ENCODE peak calls at places on chromosomes 3 and 15, in eight cellular contexts. One of them, this sample, is unnamed.

GRCh38 chr3:17494117-17494809 is 248.2 kb downstream of the TBC1D5 start:
- DNase-seq in HFFc6: no peak
- DNase-seq in GM04504: no peak
- DNase-seq in activated effector memory CD4-positive, alpha-beta T cell treated with anti-CD3 and anti-CD28 coated beads, Interleukin-2, amount 50 U/mL, for 16 hours: no peak
- DNase-seq in body of pancreas: no peak
- DNase-seq in AG09309: no peak
- DNase-seq in progenitor cell of endocrine pancreas: no peak
- DNase-seq in substantia nigra: no peak
- DNase-seq in this sample: no peak

GRCh38 chr15:69756440-69756839 is 303.8 kb downstream of the RPLP1 start:
- DNase-seq in HFFc6: no peak
- DNase-seq in GM04504: no peak
- DNase-seq in activated effector memory CD4-positive, alpha-beta T cell treated with anti-CD3 and anti-CD28 coated beads, Interleukin-2, amount 50 U/mL, for 16 hours: no peak
- DNase-seq in body of pancreas: no peak
- DNase-seq in AG09309: no peak
- DNase-seq in progenitor cell of endocrine pancreas: no peak
- DNase-seq in substantia nigra: no peak
- DNase-seq in this sample: no peak

GRCh38 chr3:46890132-46890531 is 12.6 kb downstream of the PTH1R start:
- DNase-seq in HFFc6: no peak
- DNase-seq in GM04504: no peak
- DNase-seq in activated effector memory CD4-positive, alpha-beta T cell treated with anti-CD3 and anti-CD28 coated beads, Interleukin-2, amount 50 U/mL, for 16 hours: no peak
- DNase-seq in body of pancreas: no peak
- DNase-seq in AG09309: no peak
- DNase-seq in progenitor cell of endocrine pancreas: no peak
- DNase-seq in substantia nigra: no peak
- DNase-seq in this sample: no peak

GRCh38 chr15:100781061-100781960 is 98.3 kb upstream of the ALDH1A3 start:
- DNase-seq in HFFc6: no peak
- DNase-seq in GM04504: no peak
- DNase-seq in activated effector memory CD4-positive, alpha-beta T cell treated with anti-CD3 and anti-CD28 coated beads, Interleukin-2, amount 50 U/mL, for 16 hours: peak; percentile 38
- DNase-seq in body of pancreas: no peak
- DNase-seq in AG09309: no peak
- DNase-seq in progenitor cell of endocrine pancreas: peak; percentile 5
- DNase-seq in substantia nigra: no peak
- DNase-seq in this sample: no peak

GRCh38 chr3:149342413-149343340 is 9.2 kb upstream of the TM4SF18 start:
- DNase-seq in HFFc6: peak; percentile 87
- DNase-seq in GM04504: peak; percentile 62
- DNase-seq in activated effector memory CD4-positive, alpha-beta T cell treated with anti-CD3 and anti-CD28 coated beads, Interleukin-2, amount 50 U/mL, for 16 hours: no peak
- DNase-seq in body of pancreas: no peak
- DNase-seq in AG09309: peak; percentile 80
- DNase-seq in progenitor cell of endocrine pancreas: no peak
- DNase-seq in substantia nigra: no peak
- DNase-seq in this sample: no peak

GRCh38 chr3:113439576-113439975 is 1.7 kb downstream of the CFAP44 start:
- DNase-seq in HFFc6: no peak
- DNase-seq in GM04504: no peak
- DNase-seq in activated effector memory CD4-positive, alpha-beta T cell treated with anti-CD3 and anti-CD28 coated beads, Interleukin-2, amount 50 U/mL, for 16 hours: no peak
- DNase-seq in body of pancreas: no peak
- DNase-seq in AG09309: no peak
- DNase-seq in progenitor cell of endocrine pancreas: no peak
- DNase-seq in substantia nigra: no peak
- DNase-seq in this sample: no peak

GRCh38 chr3:61877359-61877770 is 316.0 kb downstream of the PTPRG start:
- DNase-seq in HFFc6: no peak
- DNase-seq in GM04504: no peak
- DNase-seq in activated effector memory CD4-positive, alpha-beta T cell treated with anti-CD3 and anti-CD28 coated beads, Interleukin-2, amount 50 U/mL, for 16 hours: no peak
- DNase-seq in body of pancreas: no peak
- DNase-seq in AG09309: peak; percentile 23
- DNase-seq in progenitor cell of endocrine pancreas: no peak
- DNase-seq in substantia nigra: no peak
- DNase-seq in this sample: no peak

GRCh38 chr3:168051579-168052183 is 44.0 kb downstream of the GOLIM4 start:
- DNase-seq in HFFc6: peak; percentile 52
- DNase-seq in GM04504: no peak
- DNase-seq in activated effector memory CD4-positive, alpha-beta T cell treated with anti-CD3 and anti-CD28 coated beads, Interleukin-2, amount 50 U/mL, for 16 hours: no peak
- DNase-seq in body of pancreas: no peak
- DNase-seq in AG09309: peak; percentile 37
- DNase-seq in progenitor cell of endocrine pancreas: no peak
- DNase-seq in substantia nigra: no peak
- DNase-seq in this sample: no peak

GRCh38 chr3:29385056-29385455 is 104.2 kb downstream of the RBMS3 start:
- DNase-seq in HFFc6: peak; percentile 31
- DNase-seq in GM04504: peak; percentile 32
- DNase-seq in activated effector memory CD4-positive, alpha-beta T cell treated with anti-CD3 and anti-CD28 coated beads, Interleukin-2, amount 50 U/mL, for 16 hours: no peak
- DNase-seq in body of pancreas: no peak
- DNase-seq in AG09309: peak; percentile 52
- DNase-seq in progenitor cell of endocrine pancreas: no peak
- DNase-seq in substantia nigra: no peak
- DNase-seq in this sample: no peak

GRCh38 chr15:70856884-70857546 is 3.1 kb upstream of the LARP6 start:
- DNase-seq in HFFc6: peak; percentile 97
- DNase-seq in GM04504: peak; percentile 99
- DNase-seq in activated effector memory CD4-positive, alpha-beta T cell treated with anti-CD3 and anti-CD28 coated beads, Interleukin-2, amount 50 U/mL, for 16 hours: no peak
- DNase-seq in body of pancreas: peak; percentile 61
- DNase-seq in AG09309: peak; percentile 99
- DNase-seq in progenitor cell of endocrine pancreas: no peak
- DNase-seq in substantia nigra: no peak
- DNase-seq in this sample: no peak

GRCh38 chr15:81940467-81941451 is 105.1 kb downstream of the MEX3B start:
- DNase-seq in HFFc6: peak; percentile 79
- DNase-seq in GM04504: peak; percentile 51
- DNase-seq in activated effector memory CD4-positive, alpha-beta T cell treated with anti-CD3 and anti-CD28 coated beads, Interleukin-2, amount 50 U/mL, for 16 hours: no peak
- DNase-seq in body of pancreas: no peak
- DNase-seq in AG09309: peak; percentile 25
- DNase-seq in progenitor cell of endocrine pancreas: no peak
- DNase-seq in substantia nigra: no peak
- DNase-seq in this sample: no peak

GRCh38 chr15:70062321-70062956 is 35.3 kb downstream of the TLE3 start:
- DNase-seq in HFFc6: peak; percentile 92
- DNase-seq in GM04504: peak; percentile 96
- DNase-seq in activated effector memory CD4-positive, alpha-beta T cell treated with anti-CD3 and anti-CD28 coated beads, Interleukin-2, amount 50 U/mL, for 16 hours: peak; percentile 53
- DNase-seq in body of pancreas: peak; percentile 76
- DNase-seq in AG09309: peak; percentile 76
- DNase-seq in progenitor cell of endocrine pancreas: no peak
- DNase-seq in substantia nigra: peak; percentile 81
- DNase-seq in this sample: no peak

GRCh38 chr15:91104111-91104510 is 4.1 kb downstream of the SV2B start:
- DNase-seq in HFFc6: no peak
- DNase-seq in GM04504: no peak
- DNase-seq in activated effector memory CD4-positive, alpha-beta T cell treated with anti-CD3 and anti-CD28 coated beads, Interleukin-2, amount 50 U/mL, for 16 hours: no peak
- DNase-seq in body of pancreas: no peak
- DNase-seq in AG09309: no peak
- DNase-seq in progenitor cell of endocrine pancreas: no peak
- DNase-seq in substantia nigra: peak; percentile 61
- DNase-seq in this sample: no peak

GRCh38 chr15:26260517-26261133 is 397.5 kb upstream of the ATP10A start:
- DNase-seq in HFFc6: no peak
- DNase-seq in GM04504: peak; percentile 6
- DNase-seq in activated effector memory CD4-positive, alpha-beta T cell treated with anti-CD3 and anti-CD28 coated beads, Interleukin-2, amount 50 U/mL, for 16 hours: no peak
- DNase-seq in body of pancreas: peak; percentile 10
- DNase-seq in AG09309: no peak
- DNase-seq in progenitor cell of endocrine pancreas: no peak
- DNase-seq in substantia nigra: no peak
- DNase-seq in this sample: peak; percentile 36

GRCh38 chr3:45659661-45660566 is 29.3 kb upstream of the SACM1L start:
- DNase-seq in HFFc6: peak; percentile 74
- DNase-seq in GM04504: no peak
- DNase-seq in activated effector memory CD4-positive, alpha-beta T cell treated with anti-CD3 and anti-CD28 coated beads, Interleukin-2, amount 50 U/mL, for 16 hours: peak; percentile 79
- DNase-seq in body of pancreas: peak; percentile 72
- DNase-seq in AG09309: no peak
- DNase-seq in progenitor cell of endocrine pancreas: peak; percentile 22
- DNase-seq in substantia nigra: peak; percentile 48
- DNase-seq in this sample: peak; percentile 79

GRCh38 chr3:59185586-59186381 is 136.0 kb upstream of the CFAP20DC start:
- DNase-seq in HFFc6: no peak
- DNase-seq in GM04504: no peak
- DNase-seq in activated effector memory CD4-positive, alpha-beta T cell treated with anti-CD3 and anti-CD28 coated beads, Interleukin-2, amount 50 U/mL, for 16 hours: no peak
- DNase-seq in body of pancreas: no peak
- DNase-seq in AG09309: no peak
- DNase-seq in progenitor cell of endocrine pancreas: no peak
- DNase-seq in substantia nigra: no peak
- DNase-seq in this sample: no peak

GRCh38 chr3:22012471-22012870 is 261.5 kb upstream of the ZNF385D start:
- DNase-seq in HFFc6: no peak
- DNase-seq in GM04504: peak; percentile 9
- DNase-seq in activated effector memory CD4-positive, alpha-beta T cell treated with anti-CD3 and anti-CD28 coated beads, Interleukin-2, amount 50 U/mL, for 16 hours: no peak
- DNase-seq in body of pancreas: no peak
- DNase-seq in AG09309: no peak
- DNase-seq in progenitor cell of endocrine pancreas: no peak
- DNase-seq in substantia nigra: no peak
- DNase-seq in this sample: no peak

GRCh38 chr3:157494581-157495281 is 8.5 kb downstream of the VEPH1 start:
- DNase-seq in HFFc6: no peak
- DNase-seq in GM04504: no peak
- DNase-seq in activated effector memory CD4-positive, alpha-beta T cell treated with anti-CD3 and anti-CD28 coated beads, Interleukin-2, amount 50 U/mL, for 16 hours: no peak
- DNase-seq in body of pancreas: no peak
- DNase-seq in AG09309: no peak
- DNase-seq in progenitor cell of endocrine pancreas: no peak
- DNase-seq in substantia nigra: no peak
- DNase-seq in this sample: no peak

GRCh38 chr3:100333970-100334339 is 602 bp upstream of the NIT2 start:
- DNase-seq in HFFc6: no peak
- DNase-seq in GM04504: no peak
- DNase-seq in activated effector memory CD4-positive, alpha-beta T cell treated with anti-CD3 and anti-CD28 coated beads, Interleukin-2, amount 50 U/mL, for 16 hours: no peak
- DNase-seq in body of pancreas: no peak
- DNase-seq in AG09309: no peak
- DNase-seq in progenitor cell of endocrine pancreas: no peak
- DNase-seq in substantia nigra: no peak
- DNase-seq in this sample: no peak

GRCh38 chr15:40330368-40330836 is 6.9 kb downstream of the INAFM2 start:
- DNase-seq in HFFc6: no peak
- DNase-seq in GM04504: peak; percentile 48
- DNase-seq in activated effector memory CD4-positive, alpha-beta T cell treated with anti-CD3 and anti-CD28 coated beads, Interleukin-2, amount 50 U/mL, for 16 hours: no peak
- DNase-seq in body of pancreas: peak; percentile 66
- DNase-seq in AG09309: no peak
- DNase-seq in progenitor cell of endocrine pancreas: no peak
- DNase-seq in substantia nigra: peak; percentile 26
- DNase-seq in this sample: no peak

GRCh38 chr3:169573129-169573528 is 90.4 kb downstream of the MECOM start:
- DNase-seq in HFFc6: no peak
- DNase-seq in GM04504: no peak
- DNase-seq in activated effector memory CD4-positive, alpha-beta T cell treated with anti-CD3 and anti-CD28 coated beads, Interleukin-2, amount 50 U/mL, for 16 hours: no peak
- DNase-seq in body of pancreas: no peak
- DNase-seq in AG09309: no peak
- DNase-seq in progenitor cell of endocrine pancreas: no peak
- DNase-seq in substantia nigra: no peak
- DNase-seq in this sample: no peak

GRCh38 chr3:134642445-134643149 is 8.2 kb downstream of the KY start:
- DNase-seq in HFFc6: no peak
- DNase-seq in GM04504: no peak
- DNase-seq in activated effector memory CD4-positive, alpha-beta T cell treated with anti-CD3 and anti-CD28 coated beads, Interleukin-2, amount 50 U/mL, for 16 hours: no peak
- DNase-seq in body of pancreas: no peak
- DNase-seq in AG09309: no peak
- DNase-seq in progenitor cell of endocrine pancreas: peak; percentile 0
- DNase-seq in substantia nigra: no peak
- DNase-seq in this sample: no peak

GRCh38 chr3:45644063-45644462 is 45.1 kb upstream of the SACM1L start:
- DNase-seq in HFFc6: peak; percentile 83
- DNase-seq in GM04504: no peak
- DNase-seq in activated effector memory CD4-positive, alpha-beta T cell treated with anti-CD3 and anti-CD28 coated beads, Interleukin-2, amount 50 U/mL, for 16 hours: no peak
- DNase-seq in body of pancreas: no peak
- DNase-seq in AG09309: no peak
- DNase-seq in progenitor cell of endocrine pancreas: no peak
- DNase-seq in substantia nigra: no peak
- DNase-seq in this sample: no peak

GRCh38 chr3:58630081-58630709 is 36.4 kb downstream of the FAM3D start:
- DNase-seq in HFFc6: peak; percentile 39
- DNase-seq in GM04504: peak; percentile 30
- DNase-seq in activated effector memory CD4-positive, alpha-beta T cell treated with anti-CD3 and anti-CD28 coated beads, Interleukin-2, amount 50 U/mL, for 16 hours: peak; percentile 81
- DNase-seq in body of pancreas: peak; percentile 72
- DNase-seq in AG09309: peak; percentile 20
- DNase-seq in progenitor cell of endocrine pancreas: peak; percentile 68
- DNase-seq in substantia nigra: peak; percentile 53
- DNase-seq in this sample: peak; percentile 47

GRCh38 chr3:141815667-141816066 is 52.5 kb downstream of the GRK7 start:
- DNase-seq in HFFc6: no peak
- DNase-seq in GM04504: no peak
- DNase-seq in activated effector memory CD4-positive, alpha-beta T cell treated with anti-CD3 and anti-CD28 coated beads, Interleukin-2, amount 50 U/mL, for 16 hours: no peak
- DNase-seq in body of pancreas: no peak
- DNase-seq in AG09309: no peak
- DNase-seq in progenitor cell of endocrine pancreas: no peak
- DNase-seq in substantia nigra: no peak
- DNase-seq in this sample: no peak

GRCh38 chr3:156148345-156148945 is 28.1 kb downstream of the KCNAB1 start:
- DNase-seq in HFFc6: no peak
- DNase-seq in GM04504: no peak
- DNase-seq in activated effector memory CD4-positive, alpha-beta T cell treated with anti-CD3 and anti-CD28 coated beads, Interleukin-2, amount 50 U/mL, for 16 hours: no peak
- DNase-seq in body of pancreas: no peak
- DNase-seq in AG09309: no peak
- DNase-seq in progenitor cell of endocrine pancreas: no peak
- DNase-seq in substantia nigra: no peak
- DNase-seq in this sample: no peak

GRCh38 chr15:29612096-29612495 is 210.2 kb downstream of the TJP1 start:
- DNase-seq in HFFc6: peak; percentile 89
- DNase-seq in GM04504: peak; percentile 40
- DNase-seq in activated effector memory CD4-positive, alpha-beta T cell treated with anti-CD3 and anti-CD28 coated beads, Interleukin-2, amount 50 U/mL, for 16 hours: no peak
- DNase-seq in body of pancreas: no peak
- DNase-seq in AG09309: peak; percentile 61
- DNase-seq in progenitor cell of endocrine pancreas: no peak
- DNase-seq in substantia nigra: no peak
- DNase-seq in this sample: no peak

GRCh38 chr15:37824717-37825382 is 109.6 kb upstream of the TMCO5A start:
- DNase-seq in HFFc6: peak; percentile 96
- DNase-seq in GM04504: peak; percentile 78
- DNase-seq in activated effector memory CD4-positive, alpha-beta T cell treated with anti-CD3 and anti-CD28 coated beads, Interleukin-2, amount 50 U/mL, for 16 hours: no peak
- DNase-seq in body of pancreas: no peak
- DNase-seq in AG09309: peak; percentile 80
- DNase-seq in progenitor cell of endocrine pancreas: no peak
- DNase-seq in substantia nigra: no peak
- DNase-seq in this sample: no peak

GRCh38 chr3:12345141-12345561 is 56.3 kb downstream of the PPARG start:
- DNase-seq in HFFc6: peak; percentile 70
- DNase-seq in GM04504: peak; percentile 20
- DNase-seq in activated effector memory CD4-positive, alpha-beta T cell treated with anti-CD3 and anti-CD28 coated beads, Interleukin-2, amount 50 U/mL, for 16 hours: no peak
- DNase-seq in body of pancreas: no peak
- DNase-seq in AG09309: no peak
- DNase-seq in progenitor cell of endocrine pancreas: no peak
- DNase-seq in substantia nigra: no peak
- DNase-seq in this sample: no peak

GRCh38 chr3:9957214-9957613 is 5.0 kb upstream of the PRRT3 start:
- DNase-seq in HFFc6: no peak
- DNase-seq in GM04504: no peak
- DNase-seq in activated effector memory CD4-positive, alpha-beta T cell treated with anti-CD3 and anti-CD28 coated beads, Interleukin-2, amount 50 U/mL, for 16 hours: no peak
- DNase-seq in body of pancreas: no peak
- DNase-seq in AG09309: no peak
- DNase-seq in progenitor cell of endocrine pancreas: no peak
- DNase-seq in substantia nigra: no peak
- DNase-seq in this sample: no peak

GRCh38 chr3:128433630-128434185 is 33.0 kb downstream of the DNAJB8 start:
- DNase-seq in HFFc6: no peak
- DNase-seq in GM04504: no peak
- DNase-seq in activated effector memory CD4-positive, alpha-beta T cell treated with anti-CD3 and anti-CD28 coated beads, Interleukin-2, amount 50 U/mL, for 16 hours: no peak
- DNase-seq in body of pancreas: no peak
- DNase-seq in AG09309: no peak
- DNase-seq in progenitor cell of endocrine pancreas: no peak
- DNase-seq in substantia nigra: no peak
- DNase-seq in this sample: no peak

GRCh38 chr15:81276967-81277366 is 47.0 kb downstream of the STARD5 start:
- DNase-seq in HFFc6: no peak
- DNase-seq in GM04504: no peak
- DNase-seq in activated effector memory CD4-positive, alpha-beta T cell treated with anti-CD3 and anti-CD28 coated beads, Interleukin-2, amount 50 U/mL, for 16 hours: no peak
- DNase-seq in body of pancreas: no peak
- DNase-seq in AG09309: no peak
- DNase-seq in progenitor cell of endocrine pancreas: no peak
- DNase-seq in substantia nigra: no peak
- DNase-seq in this sample: no peak

GRCh38 chr15:76866716-76867321 is 38.3 kb downstream of the SCAPER start:
- DNase-seq in HFFc6: peak; percentile 56
- DNase-seq in GM04504: peak; percentile 18
- DNase-seq in activated effector memory CD4-positive, alpha-beta T cell treated with anti-CD3 and anti-CD28 coated beads, Interleukin-2, amount 50 U/mL, for 16 hours: no peak
- DNase-seq in body of pancreas: no peak
- DNase-seq in AG09309: peak; percentile 13
- DNase-seq in progenitor cell of endocrine pancreas: no peak
- DNase-seq in substantia nigra: no peak
- DNase-seq in this sample: no peak

GRCh38 chr15:23013681-23014080 is 25.7 kb downstream of the TUBGCP5 start:
- DNase-seq in HFFc6: no peak
- DNase-seq in GM04504: no peak
- DNase-seq in activated effector memory CD4-positive, alpha-beta T cell treated with anti-CD3 and anti-CD28 coated beads, Interleukin-2, amount 50 U/mL, for 16 hours: no peak
- DNase-seq in body of pancreas: no peak
- DNase-seq in AG09309: no peak
- DNase-seq in progenitor cell of endocrine pancreas: no peak
- DNase-seq in substantia nigra: no peak
- DNase-seq in this sample: no peak